ENCODE peak calls at places on chromosomes 12 and 14, in eight cellular contexts. F is GM13976, I is upper lobe of right lung, S is endothelial cell, X is psoas muscle, P is cardiac muscle cell, R is Peyer's patch, J is Caco-2. W is an unnamed sample.

GRCh38 chr14:56205906-56206305 is 87.7 kb downstream of the PELI2 start:
- DNase-seq in F (no peak), I (no peak), S (no peak), X (no peak), P (no peak), R (no peak), J (no peak), W (no peak)

GRCh38 chr14:36835145-36835544 is 173.5 kb downstream of the PAX9 start:
- DNase-seq in F (no peak), I (no peak), S (no peak), X (no peak), P (peak), R (no peak), J (no peak), W (no peak)

GRCh38 chr14:52553002-52553670 is 500 bp downstream of the GPR137C start:
- DNase-seq in F (peak), I (peak), S (peak), X (peak), P (peak), R (peak), J (peak), W (no peak)

GRCh38 chr12:93447555-93448265 is 6.0 kb upstream of the UBE2N start:
- DNase-seq in F (peak), I (no peak), S (no peak), X (no peak), P (no peak), R (no peak), J (no peak), W (no peak)

GRCh38 chr14:51219473-51220448 is 20.3 kb upstream of the TMX1 start:
- DNase-seq in F (no peak), I (no peak), S (no peak), X (no peak), P (peak), R (no peak), J (no peak), W (no peak)

GRCh38 chr12:124336742-124337520 is 42.0 kb downstream of the RFLNA start:
- DNase-seq in F (no peak), I (no peak), S (no peak), X (no peak), P (no peak), R (no peak), J (no peak), W (no peak)

GRCh38 chr14:92549853-92550244 is 36.3 kb downstream of the RIN3 start:
- DNase-seq in F (no peak), I (no peak), S (no peak), X (peak), P (no peak), R (no peak), J (no peak), W (no peak)

GRCh38 chr14:101010293-101010692 is 106.8 kb upstream of the RTL1 start:
- DNase-seq in F (peak), I (peak), S (no peak), X (no peak), P (no peak), R (no peak), J (no peak), W (no peak)

GRCh38 chr14:56821177-56821576 is 10.9 kb upstream of the OTX2 start:
- DNase-seq in F (no peak), I (no peak), S (no peak), X (no peak), P (no peak), R (no peak), J (no peak), W (no peak)

GRCh38 chr14:21025374-21026151 is 702 bp upstream of the NDRG2 start:
- DNase-seq in F (no peak), I (peak), S (peak), X (peak), P (peak), R (peak), J (no peak), W (no peak)

GRCh38 chr14:71532349-71532748 is 399.9 kb upstream of the RGS6 start:
- DNase-seq in F (no peak), I (no peak), S (no peak), X (no peak), P (no peak), R (no peak), J (no peak), W (no peak)

GRCh38 chr14:36988989-36989388 is 183.4 kb downstream of the SLC25A21 start:
- DNase-seq in F (no peak), I (no peak), S (no peak), X (no peak), P (no peak), R (no peak), J (no peak), W (no peak)

GRCh38 chr12:27142102-27142721 is 59.8 kb upstream of the C12orf71 start:
- DNase-seq in F (peak), I (no peak), S (peak), X (no peak), P (peak), R (peak), J (peak), W (no peak)

GRCh38 chr14:29671034-29671433 is 256.6 kb downstream of the PRKD1 start:
- DNase-seq in F (no peak), I (no peak), S (no peak), X (no peak), P (no peak), R (no peak), J (no peak), W (no peak)

GRCh38 chr12:109961201-109961600 is 35.0 kb downstream of the GIT2 start:
- DNase-seq in F (no peak), I (no peak), S (no peak), X (no peak), P (no peak), R (no peak), J (no peak), W (no peak)

GRCh38 chr12:95253386-95253785 is 35.8 kb downstream of the VEZT start:
- DNase-seq in F (no peak), I (no peak), S (no peak), X (no peak), P (no peak), R (no peak), J (no peak), W (no peak)

GRCh38 chr12:19764408-19764807 is 325.1 kb downstream of the AEBP2 start:
- DNase-seq in F (no peak), I (no peak), S (no peak), X (no peak), P (no peak), R (no peak), J (no peak), W (no peak)

GRCh38 chr12:51890511-51891171 is 2.7 kb downstream of the ANKRD33 start:
- DNase-seq in F (no peak), I (peak), S (no peak), X (no peak), P (no peak), R (peak), J (no peak), W (no peak)

GRCh38 chr14:99270491-99271287 is 1.3 kb downstream of the BCL11B start:
- DNase-seq in F (no peak), I (no peak), S (peak), X (no peak), P (peak), R (no peak), J (peak), W (no peak)

GRCh38 chr12:126139355-126139754 is 1074.1 kb downstream of the AACS start:
- DNase-seq in F (no peak), I (no peak), S (no peak), X (no peak), P (no peak), R (no peak), J (no peak), W (no peak)
- TF ChIP-seq CTCF in F (no peak), I (no peak), S (no peak), X (no peak), P (no peak), R (no peak), J (no peak), W (no peak)

GRCh38 chr12:25827141-25827540 is 131.3 kb upstream of the RASSF8 start:
- DNase-seq in F (no peak), I (no peak), S (no peak), X (no peak), P (no peak), R (no peak), J (no peak), W (no peak)

GRCh38 chr12:25830456-25830855 is 128.0 kb upstream of the RASSF8 start:
- DNase-seq in F (no peak), I (no peak), S (no peak), X (no peak), P (no peak), R (no peak), J (no peak), W (no peak)

GRCh38 chr12:25827747-25828146 is 130.7 kb upstream of the RASSF8 start:
- DNase-seq in F (no peak), I (no peak), S (no peak), X (no peak), P (no peak), R (no peak), J (no peak), W (no peak)

GRCh38 chr12:25828188-25828587 is 130.3 kb upstream of the RASSF8 start:
- DNase-seq in F (no peak), I (no peak), S (no peak), X (no peak), P (peak), R (no peak), J (peak), W (no peak)

GRCh38 chr12:25829192-25829591 is 129.3 kb upstream of the RASSF8 start:
- DNase-seq in F (no peak), I (no peak), S (no peak), X (no peak), P (no peak), R (no peak), J (no peak), W (no peak)
- TF ChIP-seq CTCF in F (no peak), I (no peak), S (no peak), X (no peak), P (no peak), R (no peak), J (no peak), W (no peak)

DNA sequence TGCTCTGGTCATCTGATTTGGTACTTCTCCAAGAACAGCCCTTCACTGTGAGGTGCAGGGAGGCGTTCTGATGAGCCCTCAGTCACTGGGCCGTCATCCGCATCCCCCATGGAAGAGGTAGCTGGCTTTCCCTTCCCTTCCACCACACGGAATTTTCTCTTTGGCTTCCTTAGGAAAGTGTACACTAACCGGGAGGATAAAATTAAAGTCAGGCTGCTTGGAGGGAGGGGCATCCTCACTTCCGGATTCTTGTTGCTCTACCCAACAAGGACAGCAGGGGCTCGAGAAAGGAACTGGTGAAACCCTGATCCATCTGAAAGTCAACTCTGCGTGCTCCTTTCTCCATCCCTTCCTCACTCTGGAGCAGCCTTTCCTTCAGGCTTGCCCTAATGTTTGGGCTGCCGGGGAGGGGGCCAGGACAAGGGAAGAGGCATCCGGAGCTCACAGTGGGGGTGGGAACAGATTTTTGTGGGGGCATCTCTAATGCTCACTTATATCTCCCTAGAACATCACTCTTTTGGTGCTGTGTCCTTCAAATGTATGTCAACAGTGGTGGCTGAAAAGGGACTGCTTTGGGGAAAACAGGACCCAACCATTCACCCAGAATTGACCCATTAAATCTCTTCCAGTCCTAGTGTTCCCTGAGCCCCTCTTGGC is 101.4 kb upstream of the FKBP4 start:
- DNase-seq in F (no peak), I (no peak), S (no peak), X (no peak), P (no peak), R (no peak), J (no peak), W (no peak)
- TF ChIP-seq CTCF in F (no peak), I (no peak), S (no peak), X (no peak), P (no peak), R (no peak), J (peak), W (no peak)

GRCh38 chr12:132070298-132070697 is 73.8 kb downstream of the DDX51 start:
- DNase-seq in F (no peak), I (no peak), S (no peak), X (no peak), P (no peak), R (peak), J (no peak), W (no peak)

GRCh38 chr12:132074216-132074615 is 69.9 kb downstream of the DDX51 start:
- DNase-seq in F (no peak), I (no peak), S (no peak), X (no peak), P (no peak), R (no peak), J (no peak), W (no peak)

GRCh38 chr12:132071001-132071810 is 72.9 kb downstream of the DDX51 start:
- DNase-seq in F (peak), I (no peak), S (no peak), X (no peak), P (no peak), R (peak), J (no peak), W (peak)

GRCh38 chr12:132069336-132069985 is 74.7 kb downstream of the DDX51 start:
- DNase-seq in F (no peak), I (no peak), S (no peak), X (no peak), P (no peak), R (no peak), J (no peak), W (no peak)

GRCh38 chr12:132071837-132072384 is 72.2 kb downstream of the DDX51 start:
- DNase-seq in F (peak), I (no peak), S (no peak), X (no peak), P (no peak), R (no peak), J (no peak), W (no peak)
- TF ChIP-seq CTCF in F (no peak), I (no peak), S (no peak), X (no peak), P (no peak), R (no peak), J (no peak), W (no peak)

DNA sequence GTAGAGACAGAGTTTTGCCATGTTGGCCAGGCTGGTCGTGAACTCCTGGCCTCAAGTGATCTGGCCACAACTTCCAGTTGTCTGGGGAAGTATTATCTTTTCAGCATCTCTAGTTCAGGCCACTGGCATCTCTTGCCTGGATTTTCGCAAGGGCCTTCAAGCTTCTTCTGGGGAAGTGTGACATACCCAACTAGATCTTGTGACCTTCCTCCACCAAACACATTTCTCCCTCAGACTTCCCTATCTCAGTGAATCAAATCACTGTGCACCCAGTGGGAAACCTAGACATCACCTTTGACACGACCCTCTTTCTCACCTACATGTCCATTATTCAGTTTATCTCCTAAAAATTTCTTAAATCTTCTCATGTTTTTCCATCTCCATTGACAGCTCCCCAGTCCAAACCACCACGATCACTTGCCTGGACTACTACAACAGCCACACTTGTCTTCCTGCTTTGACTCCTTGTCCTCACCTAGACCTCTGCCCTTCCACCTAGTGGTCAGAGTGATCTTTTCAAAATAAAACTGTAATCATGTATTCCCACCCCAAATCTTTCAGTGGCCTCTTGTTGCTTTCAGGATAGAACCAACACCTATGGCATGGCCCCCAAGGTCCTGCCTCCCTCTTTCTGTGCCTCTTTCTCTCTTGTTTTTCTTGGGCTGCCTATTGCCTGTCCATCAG is 3.3 kb downstream of the EEF1AKMT3 start:
- DNase-seq in F (no peak), I (no peak), S (no peak), X (no peak), P (no peak), R (peak), J (peak), W (no peak)
- TF ChIP-seq CTCF in F (no peak), I (no peak), S (no peak), X (no peak), P (no peak), R (no peak), J (peak), W (no peak)

DNA sequence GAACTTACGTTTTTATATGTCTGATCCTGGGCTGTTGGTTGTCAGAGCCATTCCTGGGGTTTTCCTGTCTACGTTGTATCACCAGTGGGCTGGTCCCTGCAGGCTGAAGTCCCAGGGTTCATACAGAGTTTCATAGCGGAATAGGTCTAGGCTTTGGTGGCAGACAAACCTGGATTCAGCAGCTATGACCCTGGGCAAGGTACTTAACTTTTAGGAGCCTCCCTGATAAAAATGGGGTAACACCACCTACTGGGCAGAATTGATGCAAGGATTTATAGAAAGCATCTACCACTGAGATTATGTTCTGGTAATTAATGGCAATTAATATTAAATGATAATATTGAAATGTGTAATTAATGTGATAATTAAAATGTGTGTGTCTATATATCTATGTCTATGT is 141.2 kb downstream of the SYNE2 start:
- DNase-seq in F (no peak), I (no peak), S (no peak), X (no peak), P (no peak), R (no peak), J (no peak), W (no peak)
- TF ChIP-seq CTCF in F (peak), I (peak), S (no peak), X (peak), P (peak), R (no peak), J (peak), W (no peak)

DNA sequence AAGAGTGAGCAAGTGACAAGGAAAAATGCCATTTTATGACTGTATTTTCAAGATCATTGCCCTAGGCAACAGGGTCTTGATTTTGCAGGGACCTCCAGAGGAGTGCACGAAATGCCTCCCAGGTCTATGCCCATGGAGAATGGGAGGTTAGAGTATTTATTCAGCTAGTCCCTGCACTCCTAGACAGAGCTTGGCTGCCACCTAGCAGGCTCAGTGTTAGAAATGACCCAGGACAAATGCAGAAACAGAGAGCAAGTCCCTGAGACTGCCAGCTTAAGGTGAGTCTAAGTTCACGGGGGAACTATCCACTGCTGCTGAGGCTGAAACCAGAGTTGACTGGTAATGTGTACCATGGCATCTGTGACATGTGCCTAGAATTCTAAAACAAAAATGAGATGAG is 506.4 kb downstream of the MED13L start:
- DNase-seq in F (no peak), I (no peak), S (peak), X (no peak), P (peak), R (peak), J (peak), W (no peak)
- TF ChIP-seq CTCF in F (no peak), I (no peak), S (no peak), X (no peak), P (no peak), R (peak), J (peak), W (no peak)

GRCh38 chr12:59004466-59004865 is 84.2 kb upstream of the LRIG3 start:
- DNase-seq in F (no peak), I (no peak), S (no peak), X (no peak), P (no peak), R (no peak), J (no peak), W (no peak)
- TF ChIP-seq CTCF in F (no peak), I (no peak), S (no peak), X (no peak), P (no peak), R (no peak), J (no peak), W (no peak)

DNA sequence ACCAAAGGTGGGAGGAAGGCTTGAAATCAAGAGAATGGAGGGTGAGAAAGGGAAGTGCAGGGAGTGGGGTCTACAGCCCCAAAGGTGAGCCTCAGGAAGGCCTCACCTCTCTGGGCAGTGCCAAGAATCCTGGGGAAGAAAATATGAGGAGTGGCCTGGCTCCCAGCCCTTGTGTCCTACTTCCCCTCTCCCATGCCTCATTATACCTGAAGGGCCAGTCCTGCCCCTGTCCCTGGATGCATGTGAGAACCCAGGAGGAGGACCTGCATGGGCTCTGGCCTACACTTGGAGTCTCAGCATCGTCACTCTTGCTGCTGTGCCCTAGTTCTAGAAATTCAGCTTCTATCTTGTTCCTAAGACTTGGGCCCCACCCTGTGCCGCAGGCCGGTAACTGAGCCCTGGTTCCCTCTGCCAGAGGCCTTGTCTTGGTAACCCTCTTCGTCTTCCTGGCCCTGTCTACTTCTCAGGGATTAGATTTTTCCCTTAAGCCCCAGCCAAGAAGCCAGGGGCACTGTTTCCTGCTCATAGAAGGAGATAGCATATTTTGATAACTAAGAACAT is 10.9 kb upstream of the MYH7 start:
- DNase-seq in F (no peak), I (no peak), S (no peak), X (no peak), P (peak), R (peak), J (no peak), W (no peak)
- TF ChIP-seq CTCF in F (no peak), I (no peak), S (no peak), X (peak), P (no peak), R (no peak), J (peak), W (no peak)

W was measured in activated B cell treated with CpG ODN at 0.5 μM for 24 hours.